ENCODE peak calls at places on chromosomes 3 and 15, in five cellular contexts. One of them, this sample, is unnamed.

GRCh38 chr3:54891540-54891897 is 36.3 kb downstream of the LRTM1 start:
- DNase-seq in stimulated activated CD4-positive, alpha-beta T cell treated with anti-CD3 and anti-CD28 coated beads, Interleukin-1b, Interleukin-23, amount 100 ng/mL, for 1 hour: no peak
- DNase-seq in H7: peak; percentile 39
- DNase-seq in neuronal stem cell: no peak
- DNase-seq in LNCaP clone FGC: peak; percentile 93
- DNase-seq in this sample: peak; percentile 84

GRCh38 chr15:58043192-58043903 is 22.2 kb downstream of the ALDH1A2 start:
- DNase-seq in stimulated activated CD4-positive, alpha-beta T cell treated with anti-CD3 and anti-CD28 coated beads, Interleukin-1b, Interleukin-23, amount 100 ng/mL, for 1 hour: no peak
- DNase-seq in H7: no peak
- DNase-seq in neuronal stem cell: no peak
- DNase-seq in LNCaP clone FGC: no peak
- DNase-seq in this sample: peak; percentile 48

GRCh38 chr3:189563841-189564563 is 67.2 kb upstream of the TP63 start:
- DNase-seq in stimulated activated CD4-positive, alpha-beta T cell treated with anti-CD3 and anti-CD28 coated beads, Interleukin-1b, Interleukin-23, amount 100 ng/mL, for 1 hour: no peak
- DNase-seq in H7: no peak
- DNase-seq in neuronal stem cell: no peak
- DNase-seq in LNCaP clone FGC: no peak
- DNase-seq in this sample: no peak

GRCh38 chr3:46629571-46630517 is 17.5 kb downstream of the FAM240A start:
- DNase-seq in stimulated activated CD4-positive, alpha-beta T cell treated with anti-CD3 and anti-CD28 coated beads, Interleukin-1b, Interleukin-23, amount 100 ng/mL, for 1 hour: peak; percentile 62
- DNase-seq in H7: peak; percentile 92
- DNase-seq in neuronal stem cell: peak; percentile 63
- DNase-seq in LNCaP clone FGC: no peak
- DNase-seq in this sample: peak; percentile 86

GRCh38 chr3:63727248-63727647 is 74.8 kb downstream of the SNTN start:
- DNase-seq in stimulated activated CD4-positive, alpha-beta T cell treated with anti-CD3 and anti-CD28 coated beads, Interleukin-1b, Interleukin-23, amount 100 ng/mL, for 1 hour: no peak
- DNase-seq in H7: no peak
- DNase-seq in neuronal stem cell: no peak
- DNase-seq in LNCaP clone FGC: no peak
- DNase-seq in this sample: no peak

GRCh38 chr3:194312743-194313281 is 38.3 kb downstream of the CPN2 start:
- DNase-seq in stimulated activated CD4-positive, alpha-beta T cell treated with anti-CD3 and anti-CD28 coated beads, Interleukin-1b, Interleukin-23, amount 100 ng/mL, for 1 hour: no peak
- DNase-seq in H7: no peak
- DNase-seq in neuronal stem cell: no peak
- DNase-seq in LNCaP clone FGC: peak; percentile 21
- DNase-seq in this sample: no peak

GRCh38 chr3:187960820-187961219 is 193.1 kb upstream of the LPP start:
- DNase-seq in stimulated activated CD4-positive, alpha-beta T cell treated with anti-CD3 and anti-CD28 coated beads, Interleukin-1b, Interleukin-23, amount 100 ng/mL, for 1 hour: no peak
- DNase-seq in H7: no peak
- DNase-seq in neuronal stem cell: no peak
- DNase-seq in LNCaP clone FGC: no peak
- DNase-seq in this sample: no peak

GRCh38 chr3:157999246-157999645 is 107.0 kb downstream of the SHOX2 start:
- DNase-seq in stimulated activated CD4-positive, alpha-beta T cell treated with anti-CD3 and anti-CD28 coated beads, Interleukin-1b, Interleukin-23, amount 100 ng/mL, for 1 hour: no peak
- DNase-seq in H7: no peak
- DNase-seq in neuronal stem cell: no peak
- DNase-seq in LNCaP clone FGC: no peak
- DNase-seq in this sample: no peak

GRCh38 chr3:11635671-11636371 is 7.9 kb downstream of the VGLL4 start:
- DNase-seq in stimulated activated CD4-positive, alpha-beta T cell treated with anti-CD3 and anti-CD28 coated beads, Interleukin-1b, Interleukin-23, amount 100 ng/mL, for 1 hour: no peak
- DNase-seq in H7: no peak
- DNase-seq in neuronal stem cell: no peak
- DNase-seq in LNCaP clone FGC: no peak
- DNase-seq in this sample: no peak

GRCh38 chr15:76636059-76636458 is 269.1 kb downstream of the SCAPER start:
- DNase-seq in stimulated activated CD4-positive, alpha-beta T cell treated with anti-CD3 and anti-CD28 coated beads, Interleukin-1b, Interleukin-23, amount 100 ng/mL, for 1 hour: no peak
- DNase-seq in H7: no peak
- DNase-seq in neuronal stem cell: no peak
- DNase-seq in LNCaP clone FGC: no peak
- DNase-seq in this sample: no peak

GRCh38 chr3:26018889-26019288 is 229.0 kb downstream of the OXSM start:
- DNase-seq in stimulated activated CD4-positive, alpha-beta T cell treated with anti-CD3 and anti-CD28 coated beads, Interleukin-1b, Interleukin-23, amount 100 ng/mL, for 1 hour: no peak
- DNase-seq in H7: no peak
- DNase-seq in neuronal stem cell: no peak
- DNase-seq in LNCaP clone FGC: no peak
- DNase-seq in this sample: no peak

GRCh38 chr3:189355481-189356201 is 183.9 kb downstream of the TPRG1 start:
- DNase-seq in stimulated activated CD4-positive, alpha-beta T cell treated with anti-CD3 and anti-CD28 coated beads, Interleukin-1b, Interleukin-23, amount 100 ng/mL, for 1 hour: no peak
- DNase-seq in H7: peak; percentile 37
- DNase-seq in neuronal stem cell: no peak
- DNase-seq in LNCaP clone FGC: no peak
- DNase-seq in this sample: no peak

GRCh38 chr3:136576279-136577009 is 175.7 kb downstream of the STAG1 start:
- DNase-seq in stimulated activated CD4-positive, alpha-beta T cell treated with anti-CD3 and anti-CD28 coated beads, Interleukin-1b, Interleukin-23, amount 100 ng/mL, for 1 hour: no peak
- DNase-seq in H7: no peak
- DNase-seq in neuronal stem cell: no peak
- DNase-seq in LNCaP clone FGC: no peak
- DNase-seq in this sample: no peak

GRCh38 chr3:185583925-185584324 is 2.2 kb upstream of the SENP2 start:
- DNase-seq in stimulated activated CD4-positive, alpha-beta T cell treated with anti-CD3 and anti-CD28 coated beads, Interleukin-1b, Interleukin-23, amount 100 ng/mL, for 1 hour: no peak
- DNase-seq in H7: no peak
- DNase-seq in neuronal stem cell: no peak
- DNase-seq in LNCaP clone FGC: no peak
- DNase-seq in this sample: no peak

GRCh38 chr3:74001481-74001880 is 376.7 kb upstream of the PDZRN3 start:
- DNase-seq in stimulated activated CD4-positive, alpha-beta T cell treated with anti-CD3 and anti-CD28 coated beads, Interleukin-1b, Interleukin-23, amount 100 ng/mL, for 1 hour: no peak
- DNase-seq in H7: no peak
- DNase-seq in neuronal stem cell: no peak
- DNase-seq in LNCaP clone FGC: no peak
- DNase-seq in this sample: no peak

GRCh38 chr15:77904436-77904821 is 173.1 kb downstream of the TBC1D2B start:
- DNase-seq in stimulated activated CD4-positive, alpha-beta T cell treated with anti-CD3 and anti-CD28 coated beads, Interleukin-1b, Interleukin-23, amount 100 ng/mL, for 1 hour: no peak
- DNase-seq in H7: no peak
- DNase-seq in neuronal stem cell: no peak
- DNase-seq in LNCaP clone FGC: no peak
- DNase-seq in this sample: peak; percentile 46

GRCh38 chr15:26838742-26839460 is 28.0 kb upstream of the GABRA5 start:
- DNase-seq in stimulated activated CD4-positive, alpha-beta T cell treated with anti-CD3 and anti-CD28 coated beads, Interleukin-1b, Interleukin-23, amount 100 ng/mL, for 1 hour: no peak
- DNase-seq in H7: peak; percentile 86
- DNase-seq in neuronal stem cell: peak; percentile 21
- DNase-seq in LNCaP clone FGC: peak; percentile 7
- DNase-seq in this sample: no peak